ENCODE peak calls at places on chromosome 16, in five cellular contexts. One of them, this sample, is unnamed.

GRCh38 chr16:30068750-30069574 is 3.4 kb downstream of the ALDOA start:
- DNase-seq in AG04449: no peak
- DNase-seq in left ventricle myocardium inferior: no peak
- DNase-seq in cardiac fibroblast: peak
- DNase-seq in fibroblast of pulmonary artery: peak
- DNase-seq in this sample: peak

GRCh38 chr16:22739077-22739476 is 74.9 kb upstream of the HS3ST2 start:
- DNase-seq in fibroblast of pulmonary artery: no peak
- DNase-seq in AG04449: no peak
- DNase-seq in left ventricle myocardium inferior: no peak
- DNase-seq in cardiac fibroblast: no peak
- DNase-seq in this sample: no peak

GRCh38 chr16:9096416-9096952 is 5.0 kb downstream of the HAPSTR1 start:
- DNase-seq in cardiac fibroblast: no peak
- DNase-seq in left ventricle myocardium inferior: no peak
- DNase-seq in fibroblast of pulmonary artery: no peak
- DNase-seq in AG04449: no peak
- DNase-seq in this sample: no peak

GRCh38 chr16:28504707-28505404 is 1.8 kb downstream of the IL27 start:
- DNase-seq in fibroblast of pulmonary artery: no peak
- DNase-seq in cardiac fibroblast: no peak
- DNase-seq in left ventricle myocardium inferior: no peak
- DNase-seq in AG04449: no peak
- DNase-seq in this sample: no peak

GRCh38 chr16:59013930-59014329 is 279.8 kb upstream of the GOT2 start:
- DNase-seq in cardiac fibroblast: no peak
- DNase-seq in AG04449: no peak
- DNase-seq in fibroblast of pulmonary artery: no peak
- DNase-seq in left ventricle myocardium inferior: no peak
- DNase-seq in this sample: no peak

GRCh38 chr16:58462499-58462996 is 37.4 kb upstream of the NDRG4 start:
- DNase-seq in left ventricle myocardium inferior: no peak
- DNase-seq in AG04449: no peak
- DNase-seq in cardiac fibroblast: no peak
- DNase-seq in fibroblast of pulmonary artery: no peak
- DNase-seq in this sample: no peak

GRCh38 chr16:3654249-3654991 is at the start of gene DNASE1:
- DNase-seq in left ventricle myocardium inferior: peak
- DNase-seq in AG04449: no peak
- DNase-seq in fibroblast of pulmonary artery: peak
- DNase-seq in cardiac fibroblast: peak
- DNase-seq in this sample: peak

GRCh38 chr16:53341787-53342186 is 92.5 kb upstream of the RBL2 start:
- DNase-seq in AG04449: no peak
- DNase-seq in cardiac fibroblast: no peak
- DNase-seq in left ventricle myocardium inferior: no peak
- DNase-seq in fibroblast of pulmonary artery: no peak
- DNase-seq in this sample: no peak

GRCh38 chr16:29975134-29975538 is 1.5 kb downstream of the TAOK2 start:
- DNase-seq in cardiac fibroblast: no peak
- DNase-seq in fibroblast of pulmonary artery: no peak
- DNase-seq in AG04449: no peak
- DNase-seq in left ventricle myocardium inferior: no peak
- DNase-seq in this sample: no peak

GRCh38 chr16:27246439-27246838 is 22.1 kb downstream of the NSMCE1 start:
- DNase-seq in fibroblast of pulmonary artery: no peak
- DNase-seq in AG04449: no peak
- DNase-seq in left ventricle myocardium inferior: no peak
- DNase-seq in cardiac fibroblast: no peak
- DNase-seq in this sample: no peak
- H3K4me3 ChIP-seq in fibroblast of pulmonary artery: no peak
- H3K4me3 ChIP-seq in AG04449: no peak
- H3K4me3 ChIP-seq in left ventricle myocardium inferior: no peak
- H3K4me3 ChIP-seq in cardiac fibroblast: no peak
- H3K4me3 ChIP-seq in this sample: no peak

DNA sequence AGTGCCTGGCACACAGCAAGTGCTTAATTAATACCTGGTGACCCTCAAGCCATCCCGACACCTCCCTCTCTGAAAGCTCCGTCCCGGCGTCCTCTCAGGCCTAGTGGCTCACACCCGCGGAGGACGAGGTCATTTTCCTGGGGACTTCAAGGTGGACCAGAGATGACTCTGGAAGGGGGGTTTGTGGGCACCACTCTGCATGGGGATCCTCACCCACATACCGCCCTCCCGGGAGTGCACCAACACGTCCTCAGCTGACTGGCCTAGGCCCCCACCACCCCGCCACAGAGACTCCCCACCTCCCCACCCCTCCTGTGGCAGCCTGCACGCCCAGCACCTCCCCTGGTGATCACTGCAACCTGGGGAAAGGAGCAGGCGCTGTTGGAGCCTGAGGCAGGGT is 2.5 kb upstream of the SOX8 start:
- DNase-seq in left ventricle myocardium inferior: no peak
- DNase-seq in fibroblast of pulmonary artery: no peak
- DNase-seq in AG04449: no peak
- DNase-seq in cardiac fibroblast: no peak
- DNase-seq in this sample: no peak
- H3K4me3 ChIP-seq in left ventricle myocardium inferior: no peak
- H3K4me3 ChIP-seq in fibroblast of pulmonary artery: no peak
- H3K4me3 ChIP-seq in AG04449: no peak
- H3K4me3 ChIP-seq in cardiac fibroblast: no peak
- H3K4me3 ChIP-seq in this sample: no peak

DNA sequence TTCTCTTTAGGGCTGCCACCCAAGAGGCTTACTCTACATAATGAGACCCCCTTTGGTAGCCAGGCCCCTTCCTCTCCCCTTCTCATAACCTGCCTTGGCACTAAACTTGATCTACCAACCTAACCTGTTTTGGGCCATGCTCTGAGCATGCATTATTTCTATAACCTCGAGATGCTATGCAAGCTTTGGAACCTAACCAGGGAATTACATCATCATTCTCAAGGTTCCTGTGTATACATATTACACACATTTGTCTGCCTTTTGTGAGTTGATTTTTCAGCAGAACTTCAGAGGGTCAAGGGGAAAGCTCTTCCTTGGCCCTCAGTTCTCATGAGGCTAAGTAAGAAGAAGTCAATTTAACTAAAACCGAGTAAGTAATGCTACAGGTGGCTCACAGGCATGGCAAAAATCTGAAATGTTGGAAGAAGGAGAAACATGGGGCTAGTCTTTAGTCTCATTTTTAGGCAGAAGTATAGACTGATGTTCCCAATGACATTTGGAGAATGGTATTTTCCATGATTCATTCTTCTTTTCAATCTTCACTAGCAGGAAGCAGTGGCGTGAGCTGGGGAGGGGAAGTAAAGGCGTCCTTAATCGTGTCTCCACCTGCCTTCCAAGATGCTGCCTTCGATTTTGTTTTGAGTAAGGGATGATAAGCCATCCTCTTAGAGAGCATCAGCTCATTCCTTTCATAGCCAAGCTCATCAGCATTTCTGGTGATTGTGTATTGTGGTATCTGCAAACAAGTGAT is 308.4 kb downstream of the ABCC12 start:
- DNase-seq in cardiac fibroblast: peak
- DNase-seq in AG04449: no peak
- DNase-seq in fibroblast of pulmonary artery: peak
- DNase-seq in left ventricle myocardium inferior: no peak
- DNase-seq in this sample: no peak
- H3K4me3 ChIP-seq in cardiac fibroblast: no peak
- H3K4me3 ChIP-seq in AG04449: no peak
- H3K4me3 ChIP-seq in fibroblast of pulmonary artery: no peak
- H3K4me3 ChIP-seq in left ventricle myocardium inferior: no peak
- H3K4me3 ChIP-seq in this sample: no peak

GRCh38 chr16:89971495-89972243 is 23.1 kb downstream of the DEF8 start:
- DNase-seq in fibroblast of pulmonary artery: peak
- DNase-seq in cardiac fibroblast: no peak
- DNase-seq in left ventricle myocardium inferior: no peak
- DNase-seq in AG04449: no peak
- DNase-seq in this sample: no peak
- H3K4me3 ChIP-seq in fibroblast of pulmonary artery: peak
- H3K4me3 ChIP-seq in cardiac fibroblast: peak
- H3K4me3 ChIP-seq in left ventricle myocardium inferior: peak
- H3K4me3 ChIP-seq in AG04449: peak
- H3K4me3 ChIP-seq in this sample: peak

GRCh38 chr16:21302898-21303528 is 24.9 kb upstream of the CRYM start:
- DNase-seq in left ventricle myocardium inferior: no peak
- DNase-seq in fibroblast of pulmonary artery: peak
- DNase-seq in AG04449: peak
- DNase-seq in cardiac fibroblast: peak
- DNase-seq in this sample: no peak

GRCh38 chr16:21300309-21301167 is 22.4 kb upstream of the CRYM start:
- DNase-seq in fibroblast of pulmonary artery: peak
- DNase-seq in left ventricle myocardium inferior: peak
- DNase-seq in cardiac fibroblast: peak
- DNase-seq in AG04449: peak
- DNase-seq in this sample: peak

GRCh38 chr16:21301168-21301894 is 23.2 kb upstream of the CRYM start:
- DNase-seq in left ventricle myocardium inferior: peak
- DNase-seq in cardiac fibroblast: peak
- DNase-seq in fibroblast of pulmonary artery: peak
- DNase-seq in AG04449: no peak
- DNase-seq in this sample: peak

GRCh38 chr16:21301895-21302291 is 23.8 kb upstream of the CRYM start:
- DNase-seq in fibroblast of pulmonary artery: peak
- DNase-seq in AG04449: no peak
- DNase-seq in left ventricle myocardium inferior: no peak
- DNase-seq in cardiac fibroblast: no peak
- DNase-seq in this sample: no peak

GRCh38 chr16:21302454-21302853 is 24.4 kb upstream of the CRYM start:
- DNase-seq in fibroblast of pulmonary artery: peak
- DNase-seq in left ventricle myocardium inferior: no peak
- DNase-seq in cardiac fibroblast: peak
- DNase-seq in AG04449: no peak
- DNase-seq in this sample: no peak
- H3K4me3 ChIP-seq in fibroblast of pulmonary artery: peak
- H3K4me3 ChIP-seq in left ventricle myocardium inferior: peak
- H3K4me3 ChIP-seq in cardiac fibroblast: peak
- H3K4me3 ChIP-seq in AG04449: peak
- H3K4me3 ChIP-seq in this sample: peak

GRCh38 chr16:49280861-49281331 is 742 bp downstream of the CBLN1 start:
- DNase-seq in left ventricle myocardium inferior: no peak
- DNase-seq in cardiac fibroblast: no peak
- DNase-seq in AG04449: no peak
- DNase-seq in fibroblast of pulmonary artery: no peak
- DNase-seq in this sample: no peak
- H3K4me3 ChIP-seq in left ventricle myocardium inferior: peak
- H3K4me3 ChIP-seq in cardiac fibroblast: no peak
- H3K4me3 ChIP-seq in AG04449: no peak
- H3K4me3 ChIP-seq in fibroblast of pulmonary artery: no peak
- H3K4me3 ChIP-seq in this sample: no peak